ENCODE peak calls at places on chromosomes 2 and 18, in eight cellular contexts. One of them, this sample, is unnamed.

GRCh38 chr2:134676960-134677359 is 41.8 kb downstream of the TMEM163 start:
- DNase-seq in IMR-90: no peak
- DNase-seq in neural progenitor cell: no peak
- DNase-seq in effector memory CD4-positive, alpha-beta T cell: no peak
- DNase-seq in psoas muscle: no peak
- DNase-seq in adrenal gland: no peak
- DNase-seq in ovary: no peak
- DNase-seq in WERI-Rb-1: no peak
- DNase-seq in this sample: no peak

GRCh38 chr2:47636596-47636995 is 146.3 kb upstream of the MSH6 start:
- DNase-seq in IMR-90: no peak
- DNase-seq in neural progenitor cell: no peak
- DNase-seq in effector memory CD4-positive, alpha-beta T cell: no peak
- DNase-seq in psoas muscle: no peak
- DNase-seq in adrenal gland: no peak
- DNase-seq in ovary: no peak
- DNase-seq in WERI-Rb-1: no peak
- DNase-seq in this sample: peak; percentile 5

GRCh38 chr18:76256897-76257500 is 238.0 kb downstream of the ZNF516 start:
- DNase-seq in IMR-90: peak; percentile 75
- DNase-seq in neural progenitor cell: peak; percentile 70
- DNase-seq in effector memory CD4-positive, alpha-beta T cell: no peak
- DNase-seq in psoas muscle: no peak
- DNase-seq in adrenal gland: no peak
- DNase-seq in ovary: peak; percentile 75
- DNase-seq in WERI-Rb-1: peak; percentile 44
- DNase-seq in this sample: peak; percentile 19

GRCh38 chr2:29844713-29845320 is 76.6 kb downstream of the ALK start:
- DNase-seq in IMR-90: no peak
- DNase-seq in neural progenitor cell: no peak
- DNase-seq in effector memory CD4-positive, alpha-beta T cell: no peak
- DNase-seq in psoas muscle: no peak
- DNase-seq in adrenal gland: no peak
- DNase-seq in ovary: no peak
- DNase-seq in WERI-Rb-1: no peak
- DNase-seq in this sample: no peak

GRCh38 chr2:128594953-128595677 is 276.4 kb upstream of the HS6ST1 start:
- DNase-seq in IMR-90: no peak
- DNase-seq in neural progenitor cell: no peak
- DNase-seq in effector memory CD4-positive, alpha-beta T cell: no peak
- DNase-seq in psoas muscle: no peak
- DNase-seq in adrenal gland: no peak
- DNase-seq in ovary: no peak
- DNase-seq in WERI-Rb-1: no peak
- DNase-seq in this sample: no peak

GRCh38 chr2:123720760-123721159 is 304.3 kb upstream of the CNTNAP5 start:
- DNase-seq in IMR-90: no peak
- DNase-seq in neural progenitor cell: no peak
- DNase-seq in effector memory CD4-positive, alpha-beta T cell: no peak
- DNase-seq in psoas muscle: no peak
- DNase-seq in adrenal gland: no peak
- DNase-seq in ovary: no peak
- DNase-seq in WERI-Rb-1: peak; percentile 41
- DNase-seq in this sample: no peak

GRCh38 chr2:219358170-219359075 is 25.9 kb upstream of the RESP18 start:
- DNase-seq in IMR-90: no peak
- DNase-seq in neural progenitor cell: peak; percentile 69
- DNase-seq in effector memory CD4-positive, alpha-beta T cell: no peak
- DNase-seq in psoas muscle: no peak
- DNase-seq in adrenal gland: no peak
- DNase-seq in ovary: no peak
- DNase-seq in WERI-Rb-1: no peak
- DNase-seq in this sample: no peak

GRCh38 chr2:219475697-219476604 is 22.7 kb upstream of the GMPPA start:
- DNase-seq in IMR-90: peak; percentile 45
- DNase-seq in neural progenitor cell: peak; percentile 79
- DNase-seq in effector memory CD4-positive, alpha-beta T cell: no peak
- DNase-seq in psoas muscle: peak; percentile 66
- DNase-seq in adrenal gland: peak; percentile 52
- DNase-seq in ovary: peak; percentile 81
- DNase-seq in WERI-Rb-1: peak; percentile 82
- DNase-seq in this sample: peak; percentile 65

GRCh38 chr2:47013383-47013782 is 97.8 kb upstream of the MCFD2 start:
- DNase-seq in IMR-90: no peak
- DNase-seq in neural progenitor cell: no peak
- DNase-seq in effector memory CD4-positive, alpha-beta T cell: no peak
- DNase-seq in psoas muscle: no peak
- DNase-seq in adrenal gland: no peak
- DNase-seq in ovary: no peak
- DNase-seq in WERI-Rb-1: no peak
- DNase-seq in this sample: no peak

GRCh38 chr2:102304711-102305591 is 6.4 kb upstream of the IL1RL1 start:
- DNase-seq in IMR-90: no peak
- DNase-seq in neural progenitor cell: no peak
- DNase-seq in effector memory CD4-positive, alpha-beta T cell: no peak
- DNase-seq in psoas muscle: no peak
- DNase-seq in adrenal gland: no peak
- DNase-seq in ovary: no peak
- DNase-seq in WERI-Rb-1: no peak
- DNase-seq in this sample: no peak

DNA sequence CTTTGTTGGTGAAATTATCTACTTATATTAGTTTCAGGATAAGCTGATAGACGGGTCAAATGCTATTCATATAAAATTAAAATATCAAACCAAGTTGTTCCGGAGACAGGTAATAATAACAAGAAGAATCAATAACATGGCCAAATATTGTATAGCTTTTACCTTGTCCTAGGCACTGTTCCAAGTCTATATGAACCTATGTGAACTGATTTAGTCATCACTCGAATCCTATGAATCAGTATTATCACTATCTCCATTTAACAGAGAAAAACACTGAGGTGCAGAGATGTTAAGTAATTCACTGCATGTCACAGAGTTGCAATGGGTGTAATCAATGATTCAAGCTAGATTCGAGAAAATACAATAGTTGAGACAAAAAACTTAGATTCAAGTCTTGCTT is 40.0 kb upstream of the TRIB2 start:
- DNase-seq in IMR-90: no peak
- DNase-seq in neural progenitor cell: no peak
- DNase-seq in effector memory CD4-positive, alpha-beta T cell: no peak
- DNase-seq in psoas muscle: no peak
- DNase-seq in adrenal gland: no peak
- DNase-seq in ovary: no peak
- DNase-seq in WERI-Rb-1: no peak
- DNase-seq in this sample: no peak
- H3K27ac ChIP-seq in IMR-90: no peak overlapping the region
- H3K27ac ChIP-seq in neural progenitor cell: no peak overlapping the region
- H3K27ac ChIP-seq in effector memory CD4-positive, alpha-beta T cell: no peak overlapping the region
- H3K27ac ChIP-seq in psoas muscle: no peak overlapping the region
- H3K27ac ChIP-seq in adrenal gland: no peak overlapping the region
- H3K27ac ChIP-seq in ovary: no peak overlapping the region
- H3K27ac ChIP-seq in WERI-Rb-1: no peak overlapping the region
- H3K27ac ChIP-seq in this sample: no peak overlapping the region

DNA sequence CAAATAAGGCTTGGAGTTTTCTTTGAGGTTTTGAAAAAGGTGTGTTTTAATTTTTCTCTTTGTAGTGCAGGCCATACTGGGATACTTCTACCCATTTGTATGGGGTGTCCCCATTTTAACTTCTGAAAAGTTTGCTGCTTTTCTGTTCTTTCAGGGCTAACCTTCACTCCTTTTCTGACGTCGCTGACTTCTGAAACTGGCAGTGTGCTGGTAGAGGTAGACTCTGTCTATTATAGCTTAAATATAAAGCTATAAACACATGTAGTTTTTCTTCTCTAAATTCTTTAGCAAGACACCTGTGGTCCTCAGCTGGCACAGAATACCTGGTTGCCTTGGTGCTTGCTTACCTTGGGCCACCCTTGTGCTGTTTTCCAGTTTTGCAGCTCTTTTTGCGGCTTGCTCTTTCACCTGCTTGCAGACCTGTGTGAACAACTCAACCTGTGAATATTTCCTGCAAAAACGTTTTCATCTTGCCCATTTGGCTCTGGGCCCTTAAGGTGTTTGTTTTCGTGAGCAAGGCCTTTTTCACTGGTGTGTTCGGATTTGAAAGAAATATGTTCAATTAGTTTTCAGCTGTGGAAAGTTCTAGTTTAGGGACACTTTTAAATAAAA is 42.2 kb downstream of the PHLPP1 start:
- DNase-seq in IMR-90: no peak
- DNase-seq in neural progenitor cell: no peak
- DNase-seq in effector memory CD4-positive, alpha-beta T cell: no peak
- DNase-seq in psoas muscle: no peak
- DNase-seq in adrenal gland: no peak
- DNase-seq in ovary: no peak
- DNase-seq in WERI-Rb-1: no peak
- DNase-seq in this sample: no peak
- H3K4me3 ChIP-seq in IMR-90: no peak overlapping the region
- H3K4me3 ChIP-seq in neural progenitor cell: no peak overlapping the region
- H3K4me3 ChIP-seq in effector memory CD4-positive, alpha-beta T cell: no peak overlapping the region
- H3K4me3 ChIP-seq in psoas muscle: no peak overlapping the region
- H3K4me3 ChIP-seq in adrenal gland: no peak overlapping the region
- H3K4me3 ChIP-seq in ovary: no peak overlapping the region
- H3K4me3 ChIP-seq in WERI-Rb-1: no peak overlapping the region
- H3K4me3 ChIP-seq in this sample: no peak overlapping the region

DNA sequence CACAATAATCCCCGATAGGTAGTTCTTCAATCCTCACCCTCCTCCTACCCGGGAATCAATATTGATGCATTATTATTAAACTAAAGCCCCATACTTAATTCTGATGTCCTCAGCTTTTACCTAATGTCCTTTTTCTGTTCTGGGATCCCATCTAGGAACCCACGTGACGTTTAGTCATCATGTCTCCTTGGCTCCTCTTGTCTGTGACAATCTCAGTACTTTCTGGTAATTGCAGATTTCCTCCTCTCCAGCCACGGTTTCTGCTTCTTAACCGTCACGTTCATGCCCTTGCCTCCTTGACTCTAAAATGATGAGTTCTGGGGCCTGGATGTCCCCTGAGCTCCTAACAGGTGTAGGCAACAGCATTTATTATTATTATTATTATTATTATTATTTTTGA is 2.9 kb upstream of the DGKD start:
- DNase-seq in IMR-90: no peak
- DNase-seq in neural progenitor cell: no peak
- DNase-seq in effector memory CD4-positive, alpha-beta T cell: no peak
- DNase-seq in psoas muscle: no peak
- DNase-seq in adrenal gland: peak; percentile 36
- DNase-seq in ovary: no peak
- DNase-seq in WERI-Rb-1: no peak
- DNase-seq in this sample: peak; percentile 31
- H3K27me3 ChIP-seq in IMR-90: peaks cover 17% of the 10 kb centered on the region
- H3K27me3 ChIP-seq in neural progenitor cell: peaks cover 67% of the 10 kb centered on the region
- H3K27me3 ChIP-seq in effector memory CD4-positive, alpha-beta T cell: no peaks in the 10 kb centered on the region
- H3K27me3 ChIP-seq in psoas muscle: no peaks in the 10 kb centered on the region
- H3K27me3 ChIP-seq in adrenal gland: no peaks in the 10 kb centered on the region
- H3K27me3 ChIP-seq in ovary: no peaks in the 10 kb centered on the region
- H3K27me3 ChIP-seq in WERI-Rb-1: no peaks in the 10 kb centered on the region
- H3K27me3 ChIP-seq in this sample: no peaks in the 10 kb centered on the region

GRCh38 chr2:62540786-62541168 is 34.8 kb upstream of the TMEM17 start:
- DNase-seq in IMR-90: no peak
- DNase-seq in neural progenitor cell: no peak
- DNase-seq in effector memory CD4-positive, alpha-beta T cell: no peak
- DNase-seq in psoas muscle: no peak
- DNase-seq in adrenal gland: no peak
- DNase-seq in ovary: no peak
- DNase-seq in WERI-Rb-1: no peak
- DNase-seq in this sample: no peak
- H3K27ac ChIP-seq in IMR-90: no peak overlapping the region
- H3K27ac ChIP-seq in neural progenitor cell: no peak overlapping the region
- H3K27ac ChIP-seq in effector memory CD4-positive, alpha-beta T cell: no peak overlapping the region
- H3K27ac ChIP-seq in psoas muscle: no peak overlapping the region
- H3K27ac ChIP-seq in adrenal gland: no peak overlapping the region
- H3K27ac ChIP-seq in ovary: no peak overlapping the region
- H3K27ac ChIP-seq in WERI-Rb-1: no peak overlapping the region
- H3K27ac ChIP-seq in this sample: no peak overlapping the region

GRCh38 chr2:73894475-73894850 is 1.7 kb downstream of the ACTG2 start:
- DNase-seq in IMR-90: no peak
- DNase-seq in neural progenitor cell: no peak
- DNase-seq in effector memory CD4-positive, alpha-beta T cell: no peak
- DNase-seq in psoas muscle: no peak
- DNase-seq in adrenal gland: no peak
- DNase-seq in ovary: no peak
- DNase-seq in WERI-Rb-1: no peak
- DNase-seq in this sample: no peak
- H3K4me3 ChIP-seq in IMR-90: peak overlapping the region; percentile 77
- H3K4me3 ChIP-seq in neural progenitor cell: no peak overlapping the region
- H3K4me3 ChIP-seq in effector memory CD4-positive, alpha-beta T cell: no peak overlapping the region
- H3K4me3 ChIP-seq in psoas muscle: no peak overlapping the region
- H3K4me3 ChIP-seq in adrenal gland: no peak overlapping the region
- H3K4me3 ChIP-seq in ovary: peak overlapping the region; percentile 43
- H3K4me3 ChIP-seq in WERI-Rb-1: no peak overlapping the region
- H3K4me3 ChIP-seq in this sample: no peak overlapping the region

DNA sequence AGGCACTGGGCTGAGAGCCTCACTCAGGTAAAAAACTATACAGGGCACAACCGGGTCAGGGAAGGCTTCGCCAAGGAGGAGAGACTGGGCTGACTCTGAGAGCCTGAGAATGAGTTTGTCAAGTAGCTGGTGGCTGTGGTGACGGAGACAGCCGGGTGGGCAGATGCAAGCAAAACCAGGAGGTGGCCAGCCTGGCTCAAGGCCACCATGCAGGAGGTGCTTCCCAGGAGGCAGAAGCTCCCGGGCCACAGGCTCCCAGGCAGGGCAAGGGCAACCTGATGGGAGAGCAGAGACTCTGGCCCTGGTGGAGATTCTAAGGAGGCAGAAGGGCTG is 2.9 kb upstream of the INHBB start:
- DNase-seq in IMR-90: no peak
- DNase-seq in neural progenitor cell: no peak
- DNase-seq in effector memory CD4-positive, alpha-beta T cell: no peak
- DNase-seq in psoas muscle: no peak
- DNase-seq in adrenal gland: no peak
- DNase-seq in ovary: no peak
- DNase-seq in WERI-Rb-1: no peak
- DNase-seq in this sample: no peak
- H3K27me3 ChIP-seq in IMR-90: peaks cover 89% of the 10 kb centered on the region
- H3K27me3 ChIP-seq in neural progenitor cell: peaks cover 99% of the 10 kb centered on the region
- H3K27me3 ChIP-seq in effector memory CD4-positive, alpha-beta T cell: peaks cover 40% of the 10 kb centered on the region
- H3K27me3 ChIP-seq in psoas muscle: peaks cover 30% of the 10 kb centered on the region
- H3K27me3 ChIP-seq in adrenal gland: peaks cover 40% of the 10 kb centered on the region
- H3K27me3 ChIP-seq in ovary: no peaks in the 10 kb centered on the region
- H3K27me3 ChIP-seq in WERI-Rb-1: peaks cover 29% of the 10 kb centered on the region
- H3K27me3 ChIP-seq in this sample: peaks cover 41% of the 10 kb centered on the region

GRCh38 chr2:54561795-54562592 is 105.9 kb downstream of the SPTBN1 start:
- DNase-seq in IMR-90: no peak
- DNase-seq in neural progenitor cell: no peak
- DNase-seq in effector memory CD4-positive, alpha-beta T cell: no peak
- DNase-seq in psoas muscle: no peak
- DNase-seq in adrenal gland: no peak
- DNase-seq in ovary: no peak
- DNase-seq in WERI-Rb-1: no peak
- DNase-seq in this sample: no peak
- H3K27ac ChIP-seq in IMR-90: no peak overlapping the region
- H3K27ac ChIP-seq in neural progenitor cell: no peak overlapping the region
- H3K27ac ChIP-seq in effector memory CD4-positive, alpha-beta T cell: peak overlapping the region; percentile 15
- H3K27ac ChIP-seq in psoas muscle: no peak overlapping the region
- H3K27ac ChIP-seq in adrenal gland: peak overlapping the region; percentile 45
- H3K27ac ChIP-seq in ovary: no peak overlapping the region
- H3K27ac ChIP-seq in WERI-Rb-1: no peak overlapping the region
- H3K27ac ChIP-seq in this sample: peak overlapping the region; percentile 9

GRCh38 chr2:218002103-218002502 is 692 bp downstream of the TNS1 start:
- DNase-seq in IMR-90: no peak
- DNase-seq in neural progenitor cell: no peak
- DNase-seq in effector memory CD4-positive, alpha-beta T cell: no peak
- DNase-seq in psoas muscle: no peak
- DNase-seq in adrenal gland: no peak
- DNase-seq in ovary: no peak
- DNase-seq in WERI-Rb-1: no peak
- DNase-seq in this sample: no peak
- H3K4me3 ChIP-seq in IMR-90: peak overlapping the region; percentile 85
- H3K4me3 ChIP-seq in neural progenitor cell: no peak overlapping the region
- H3K4me3 ChIP-seq in effector memory CD4-positive, alpha-beta T cell: no peak overlapping the region
- H3K4me3 ChIP-seq in psoas muscle: peak overlapping the region; percentile 43
- H3K4me3 ChIP-seq in adrenal gland: no peak overlapping the region
- H3K4me3 ChIP-seq in ovary: peak overlapping the region; percentile 49
- H3K4me3 ChIP-seq in WERI-Rb-1: no peak overlapping the region
- H3K4me3 ChIP-seq in this sample: no peak overlapping the region

This sample was measured in SJSA1.